ENCODE peak calls at places on chromosomes 6 and 20, in nine cellular contexts. V, Y, R, X, Q, A, N, T and P are unnamed samples.

GRCh38 chr6:44699082-44699481 is 311.6 kb downstream of the CDC5L start:
- DNase-seq in Q (no peak), A (no peak), T (no peak), V (no peak), X (no peak), R (no peak), N (no peak), Y (no peak), P (no peak)

GRCh38 chr20:47358052-47358671 is 1.7 kb upstream of the ZMYND8 start:
- DNase-seq in A (no peak), X (no peak), Q (no peak), V (no peak), Y (no peak), N (no peak), T (no peak), R (no peak), P (no peak)

GRCh38 chr6:170067923-170068360 is 222.9 kb downstream of the DLL1 start:
- DNase-seq in V (no peak), A (no peak), Y (no peak), T (no peak), X (no peak), Q (no peak), R (peak; percentile 27), N (peak; percentile 18), P (peak; percentile 73)

GRCh38 chr6:166901626-166902025 is 54.7 kb downstream of the RNASET2 start:
- DNase-seq in X (no peak), N (no peak), A (no peak), T (no peak), Q (no peak), V (no peak), R (no peak), Y (no peak), P (no peak)

GRCh38 chr6:159038914-159039884 is 5.6 kb downstream of the TAGAP start:
- DNase-seq in Q (no peak), T (no peak), R (no peak), N (no peak), Y (no peak), A (no peak), V (peak; percentile 19), X (peak; percentile 65), P (no peak)

GRCh38 chr6:106512048-106512957 is 117.0 kb downstream of the RTN4IP1 start:
- DNase-seq in Q (no peak), V (no peak), R (peak; percentile 93), A (no peak), X (peak; percentile 49), Y (no peak), N (peak; percentile 94), T (peak; percentile 73), P (peak; percentile 98)

GRCh38 chr6:150267686-150268561 is 100.9 kb upstream of the IYD start:
- DNase-seq in T (no peak), N (no peak), Y (no peak), Q (no peak), R (no peak), A (no peak), X (peak; percentile 80), V (no peak), P (no peak)

GRCh38 chr6:149913542-149914240 is 9.2 kb downstream of the RAET1G start:
- DNase-seq in R (no peak), T (no peak), Y (no peak), N (no peak), Q (no peak), V (no peak), X (no peak), A (no peak), P (no peak)

GRCh38 chr6:131443514-131443913 is 129.5 kb upstream of the ARG1 start:
- DNase-seq in A (no peak), X (no peak), Q (no peak), R (peak; percentile 67), Y (no peak), T (no peak), N (no peak), V (no peak), P (no peak)

GRCh38 chr20:52402514-52402913 is 210.9 kb upstream of the ZFP64 start:
- DNase-seq in A (no peak), X (no peak), V (no peak), N (no peak), R (no peak), Y (no peak), Q (no peak), T (no peak), P (no peak)

GRCh38 chr6:115838763-115839401 is 221.8 kb downstream of the FRK start:
- DNase-seq in N (no peak), Y (no peak), V (no peak), T (no peak), R (no peak), Q (no peak), A (no peak), X (peak; percentile 16), P (no peak)

GRCh38 chr20:54044156-54044555 is 26.2 kb downstream of the BCAS1 start:
- DNase-seq in X (peak; percentile 70), Y (no peak), Q (no peak), A (no peak), R (no peak), N (no peak), V (no peak), T (no peak), P (no peak)

GRCh38 chr20:31721408-31722332 is 998 bp downstream of the BCL2L1 start:
- DNase-seq in R (peak; percentile 73), X (no peak), Q (no peak), A (no peak), T (no peak), Y (no peak), V (no peak), N (peak; percentile 68), P (peak; percentile 83)

GRCh38 chr6:11460837-11461661 is 76.5 kb upstream of the TMEM170B start:
- DNase-seq in Q (no peak), T (no peak), A (no peak), Y (no peak), V (peak; percentile 5), X (no peak), N (no peak), R (no peak), P (no peak)

GRCh38 chr6:142695016-142695415 is 250.0 kb downstream of the HIVEP2 start:
- DNase-seq in R (no peak), X (no peak), T (no peak), V (no peak), N (no peak), Y (no peak), A (no peak), Q (no peak), P (no peak)

GRCh38 chr20:46670585-46671584 is 18.4 kb downstream of the TP53RK start:
- DNase-seq in V (no peak), R (no peak), T (peak; percentile 47), Y (no peak), Q (no peak), A (no peak), N (no peak), X (no peak), P (no peak)

GRCh38 chr6:3960754-3961361 is 111.7 kb downstream of the FAM50B start:
- DNase-seq in Y (no peak), A (no peak), X (no peak), R (no peak), V (no peak), N (no peak), T (no peak), Q (no peak), P (no peak)

GRCh38 chr6:119575721-119576120 is 226.2 kb upstream of the MAN1A1 start:
- DNase-seq in T (no peak), Y (no peak), R (no peak), X (peak; percentile 8), N (no peak), A (no peak), V (peak; percentile 59), Q (no peak), P (no peak)

GRCh38 chr6:3451498-3451897 is 5.4 kb downstream of the SLC22A23 start:
- DNase-seq in N (no peak), T (no peak), V (no peak), Q (no peak), Y (no peak), A (no peak), R (no peak), X (no peak), P (no peak)

GRCh38 chr6:20583447-20583806 is 49.2 kb downstream of the CDKAL1 start:
- DNase-seq in X (no peak), N (no peak), V (no peak), T (no peak), Q (no peak), Y (no peak), A (peak; percentile 40), R (no peak), P (no peak)

GRCh38 chr6:34585512-34586045 is 29.4 kb upstream of the SPDEF start:
- DNase-seq in V (no peak), Y (no peak), Q (no peak), A (no peak), N (peak; percentile 41), T (no peak), R (no peak), X (peak; percentile 81), P (no peak)

GRCh38 chr6:71852951-71853350 is 33.4 kb upstream of the RIMS1 start:
- DNase-seq in Q (no peak), V (no peak), Y (no peak), T (no peak), X (no peak), R (no peak), A (no peak), N (no peak), P (no peak)

GRCh38 chr20:57392130-57392445 is 892 bp downstream of the RBM38 start:
- DNase-seq in N (no peak), R (no peak), Y (no peak), Q (no peak), T (no peak), A (no peak), X (no peak), V (no peak), P (no peak)

GRCh38 chr6:127192911-127193503 is 73.7 kb upstream of the RNF146 start:
- DNase-seq in N (no peak), R (no peak), Q (no peak), Y (no peak), X (peak; percentile 71), A (no peak), T (no peak), V (no peak), P (no peak)

GRCh38 chr6:102717737-102718427 is 1324.4 kb downstream of the GRIK2 start:
- DNase-seq in X (no peak), Y (no peak), R (no peak), T (no peak), V (no peak), Q (no peak), N (no peak), A (no peak), P (no peak)

GRCh38 chr20:55605594-55605993 is 399.7 kb downstream of the CBLN4 start:
- DNase-seq in N (no peak), A (no peak), T (no peak), Y (no peak), V (no peak), X (no peak), Q (no peak), R (no peak), P (no peak)

GRCh38 chr20:36113566-36114247 is 40.8 kb upstream of the EPB41L1 start:
- DNase-seq in Y (no peak), T (no peak), R (no peak), Q (no peak), V (no peak), A (no peak), N (no peak), X (no peak), P (no peak)